ENCODE peak calls at places on chromosomes 2 and 18, in eight cellular contexts. O, G, B, R, Z, L, J and Q are unnamed samples.

GRCh38 chr2:54432181-54433020 is 23.7 kb upstream of the SPTBN1 start:
- DNase-seq in L (no peak), R (no peak), G (no peak), O (no peak), J (no peak), Z (no peak), B (no peak), Q (no peak)

GRCh38 chr2:36405183-36405582 is 49.6 kb downstream of the CRIM1 start:
- DNase-seq in O (no peak), R (no peak), J (no peak), L (no peak), B (no peak), G (no peak), Z (no peak), Q (no peak)

GRCh38 chr2:40339026-40339425 is 112.9 kb downstream of the SLC8A1 start:
- DNase-seq in R (no peak), Z (no peak), B (no peak), G (no peak), O (no peak), J (no peak), L (no peak), Q (no peak)

GRCh38 chr2:54370405-54371104 is 85.6 kb upstream of the SPTBN1 start:
- DNase-seq in O (no peak), B (no peak), R (peak; percentile 48), J (no peak), L (no peak), Z (no peak), G (no peak), Q (no peak)

GRCh38 chr2:120560330-120560729 is 175.3 kb upstream of the GLI2 start:
- DNase-seq in J (no peak), L (no peak), Z (no peak), B (no peak), R (no peak), O (no peak), G (no peak), Q (no peak)

GRCh38 chr2:20728114-20728758 is 61.3 kb downstream of the GDF7 start:
- DNase-seq in G (no peak), B (no peak), R (peak; percentile 15), O (peak; percentile 41), J (no peak), L (no peak), Z (peak; percentile 14), Q (no peak)

GRCh38 chr2:55759271-55759921 is 65.8 kb upstream of the PNPT1 start:
- DNase-seq in O (no peak), L (no peak), B (no peak), Z (no peak), J (no peak), G (no peak), R (no peak), Q (peak; percentile 21)

GRCh38 chr2:224563537-224563936 is 21.6 kb downstream of the CUL3 start:
- DNase-seq in O (no peak), B (no peak), Z (no peak), L (no peak), R (peak; percentile 66), G (no peak), J (no peak), Q (no peak)

GRCh38 chr2:96347395-96347794 is 11.8 kb downstream of the NCAPH start:
- DNase-seq in Z (no peak), J (no peak), L (no peak), O (no peak), R (no peak), G (no peak), B (no peak), Q (no peak)

GRCh38 chr18:64513401-64513800 is 364.5 kb upstream of the LINC00305 start:
- DNase-seq in G (no peak), R (no peak), B (no peak), L (no peak), J (no peak), Z (no peak), O (no peak), Q (no peak)

GRCh38 chr18:54147439-54147838 is 77.0 kb downstream of the MBD2 start:
- DNase-seq in O (no peak), Z (no peak), G (no peak), B (no peak), L (no peak), R (no peak), J (no peak), Q (no peak)

GRCh38 chr18:49249523-49249922 is 210.9 kb downstream of the DYM start:
- DNase-seq in L (peak; percentile 52), Z (no peak), J (no peak), B (no peak), G (no peak), R (peak; percentile 87), O (peak; percentile 74), Q (no peak)

GRCh38 chr2:71226391-71226964 is 425 bp downstream of the PAIP2B start:
- DNase-seq in O (no peak), J (peak; percentile 52), R (no peak), Z (peak; percentile 48), G (no peak), L (no peak), B (peak; percentile 37), Q (peak; percentile 62)

GRCh38 chr2:240392948-240393830 is 42.3 kb upstream of the GPC1 start:
- DNase-seq in B (peak; percentile 6), Z (no peak), J (peak; percentile 6), G (no peak), O (no peak), L (no peak), R (no peak), Q (peak; percentile 37)

GRCh38 chr2:172551266-172551665 is 4.6 kb upstream of the PDK1 start:
- DNase-seq in J (no peak), G (no peak), Z (no peak), L (no peak), R (peak; percentile 19), B (no peak), O (no peak), Q (peak; percentile 59)

GRCh38 chr18:22422909-22423548 is 5.3 kb upstream of the CTAGE1 start:
- DNase-seq in G (no peak), O (no peak), L (no peak), Z (no peak), R (peak; percentile 92), B (no peak), J (peak; percentile 31), Q (no peak)

GRCh38 chr2:157785200-157785599 is 90.9 kb downstream of the ACVR1 start:
- DNase-seq in B (no peak), G (no peak), L (no peak), Z (no peak), R (peak; percentile 78), O (no peak), J (no peak), Q (no peak)

GRCh38 chr2:192126426-192126825 is 68.3 kb downstream of the TMEFF2 start:
- DNase-seq in G (no peak), Z (no peak), O (no peak), J (no peak), L (no peak), R (no peak), B (no peak), Q (no peak)

GRCh38 chr18:56962322-56962721 is 184.6 kb upstream of the BOD1L2 start:
- DNase-seq in Z (no peak), G (no peak), O (no peak), R (no peak), L (no peak), B (no peak), J (no peak), Q (no peak)

GRCh38 chr2:191740016-191740419 is 62.1 kb downstream of the NABP1 start:
- DNase-seq in R (no peak), L (no peak), O (peak; percentile 60), Z (no peak), B (no peak), G (peak; percentile 3), J (no peak), Q (no peak)

GRCh38 chr18:52544086-52544485 is 204.1 kb downstream of the DCC start:
- DNase-seq in O (no peak), G (no peak), Z (no peak), L (no peak), J (no peak), B (no peak), R (no peak), Q (no peak)

GRCh38 chr2:215137741-215138340 is 585 bp downstream of the ABCA12 start:
- DNase-seq in B (no peak), G (no peak), R (peak; percentile 80), J (no peak), O (no peak), L (peak; percentile 52), Z (no peak), Q (no peak)

GRCh38 chr2:215137329-215137686 is 1.1 kb downstream of the ABCA12 start:
- DNase-seq in J (no peak), L (no peak), R (no peak), G (no peak), O (no peak), Z (no peak), B (no peak), Q (no peak)

GRCh38 chr2:215140166-215140707 is 1.8 kb upstream of the ABCA12 start:
- DNase-seq in G (no peak), O (no peak), Z (no peak), R (no peak), J (no peak), B (no peak), L (no peak), Q (no peak)

GRCh38 chr2:215136669-215137328 is 1.6 kb downstream of the ABCA12 start:
- DNase-seq in O (no peak), Z (no peak), R (peak; percentile 50), J (no peak), L (no peak), B (no peak), G (no peak), Q (no peak)

GRCh38 chr2:215138466-215138865 is at the start of gene ABCA12:
- DNase-seq in L (no peak), J (no peak), Z (no peak), O (no peak), B (no peak), R (no peak), G (no peak), Q (no peak)
- H3K4me3 ChIP-seq in L (peak within 1 kb of the TSS; percentile 53), J (no peak within 1 kb of the TSS), Z (no peak within 1 kb of the TSS), O (no peak within 1 kb of the TSS), B (no peak within 1 kb of the TSS), R (no peak within 1 kb of the TSS), G (peak within 1 kb of the TSS; percentile 8), Q (no peak within 1 kb of the TSS)

GRCh38 chr2:180985771-180986395 is 5.5 kb downstream of the UBE2E3 start:
- DNase-seq in O (no peak), G (no peak), J (no peak), Z (no peak), B (no peak), L (no peak), R (no peak), Q (no peak)
- H3K4me3 ChIP-seq in O (no peak overlapping the region), G (no peak overlapping the region), J (no peak overlapping the region), Z (peak overlapping the region; percentile 62), B (no peak overlapping the region), L (no peak overlapping the region), R (no peak overlapping the region), Q (no peak overlapping the region)

GRCh38 chr18:9240270-9240669 is 94.3 kb upstream of the TWSG1 start:
- DNase-seq in Z (no peak), B (no peak), J (no peak), R (no peak), O (peak; percentile 57), G (no peak), L (no peak), Q (no peak)
- H3K4me3 ChIP-seq in Z (no peak overlapping the region), B (no peak overlapping the region), J (no peak overlapping the region), R (no peak overlapping the region), O (no peak overlapping the region), G (no peak overlapping the region), L (no peak overlapping the region), Q (no peak overlapping the region)

GRCh38 chr18:62918361-62918760 is 203.0 kb downstream of the PHLPP1 start:
- DNase-seq in O (no peak), L (no peak), Z (no peak), R (no peak), J (no peak), B (no peak), G (no peak), Q (no peak)

GRCh38 chr18:62914868-62915267 is 199.5 kb downstream of the PHLPP1 start:
- DNase-seq in R (no peak), Z (no peak), J (no peak), L (no peak), O (no peak), G (no peak), B (no peak), Q (no peak)

GRCh38 chr18:62912885-62913284 is 197.5 kb downstream of the PHLPP1 start:
- DNase-seq in B (no peak), O (no peak), L (no peak), R (no peak), J (no peak), G (no peak), Z (no peak), Q (no peak)
- H3K4me3 ChIP-seq in B (no peak overlapping the region), O (no peak overlapping the region), L (no peak overlapping the region), R (no peak overlapping the region), J (no peak overlapping the region), G (no peak overlapping the region), Z (no peak overlapping the region), Q (no peak overlapping the region)